ENCODE peak calls at places on chromosomes 5 and 9, in six cellular contexts. X, H, C, E, O and K are unnamed samples.

GRCh38 chr9:98993570-98993945 is 49.9 kb downstream of the COL15A1 start:
- DNase-seq in X (no peak), H (no peak), C (peak), E (no peak), O (no peak), K (no peak)

GRCh38 chr5:143350790-143351603 is 52.5 kb downstream of the NR3C1 start:
- DNase-seq in X (no peak), H (peak), C (no peak), E (peak), O (no peak), K (no peak)

GRCh38 chr9:3398232-3398648 is 127.6 kb downstream of the RFX3 start:
- DNase-seq in X (no peak), H (no peak), C (no peak), E (no peak), O (no peak), K (no peak)

GRCh38 chr5:143536364-143536763 is 132.9 kb upstream of the NR3C1 start:
- DNase-seq in X (no peak), H (peak), C (peak), E (peak), O (no peak), K (no peak)

GRCh38 chr5:116225318-116225717 is 140.5 kb downstream of the COMMD10 start:
- DNase-seq in X (no peak), H (no peak), C (no peak), E (no peak), O (no peak), K (no peak)

GRCh38 chr9:30197954-30198353 is 2186.5 kb upstream of the ACO1 start:
- DNase-seq in X (no peak), H (no peak), C (no peak), E (no peak), O (no peak), K (no peak)

GRCh38 chr5:116032094-116032517 is at the start of gene ARL14EPL:
- DNase-seq in X (no peak), H (peak), C (peak), E (peak), O (no peak), K (peak)

GRCh38 chr5:119049824-119050449 is 20.9 kb upstream of the DMXL1 start:
- DNase-seq in X (no peak), H (peak), C (no peak), E (peak), O (no peak), K (peak)

GRCh38 chr5:85452322-85453025 is 1067.8 kb upstream of the EDIL3 start:
- DNase-seq in X (no peak), H (no peak), C (no peak), E (peak), O (no peak), K (no peak)